ENCODE peak calls at places on chromosomes 4 and X, in six cellular contexts. Z is neuronal stem cell, E is IMR-90, N is mesenchymal stem cell, C is trophoblast cell, V is H1. J is an unnamed sample.

GRCh38 chrX:13955975-13956374 is 73.7 kb downstream of the GEMIN8 start:
- DNase-seq in N (no peak), Z (no peak), V (no peak), C (no peak), E (no peak), J (no peak)

GRCh38 chr4:84855774-84856173 is 110.7 kb downstream of the WDFY3 start:
- DNase-seq in V (no peak), N (no peak), Z (no peak), C (no peak), E (no peak), J (no peak)

GRCh38 chrX:43664708-43665107 is 8.6 kb downstream of the MAOA start:
- DNase-seq in N (no peak), C (no peak), Z (no peak), E (no peak), V (no peak), J (no peak)

GRCh38 chr4:6047130-6047673 is 29.0 kb upstream of the C4orf50 start:
- DNase-seq in N (no peak), E (no peak), C (peak), Z (no peak), V (no peak), J (peak)

GRCh38 chr4:181860157-181860556 is 383.0 kb upstream of the TENM3 start:
- DNase-seq in N (no peak), E (peak), Z (no peak), C (no peak), V (no peak), J (no peak)

GRCh38 chrX:14051416-14051815 is 21.7 kb upstream of the GEMIN8 start:
- DNase-seq in N (peak), V (no peak), E (no peak), Z (no peak), C (no peak), J (no peak)

GRCh38 chrX:152024710-152025109 is 50.2 kb upstream of the GABRE start:
- DNase-seq in N (no peak), Z (no peak), V (no peak), C (peak), E (no peak), J (no peak)

GRCh38 chr4:8523175-8523574 is 57.0 kb upstream of the GPR78 start:
- DNase-seq in N (no peak), V (no peak), E (no peak), Z (no peak), C (no peak), J (no peak)

GRCh38 chrX:49230500-49231232 is 2.5 kb downstream of the CACNA1F start:
- DNase-seq in Z (peak), C (peak), V (no peak), N (no peak), E (no peak), J (peak)

DNA sequence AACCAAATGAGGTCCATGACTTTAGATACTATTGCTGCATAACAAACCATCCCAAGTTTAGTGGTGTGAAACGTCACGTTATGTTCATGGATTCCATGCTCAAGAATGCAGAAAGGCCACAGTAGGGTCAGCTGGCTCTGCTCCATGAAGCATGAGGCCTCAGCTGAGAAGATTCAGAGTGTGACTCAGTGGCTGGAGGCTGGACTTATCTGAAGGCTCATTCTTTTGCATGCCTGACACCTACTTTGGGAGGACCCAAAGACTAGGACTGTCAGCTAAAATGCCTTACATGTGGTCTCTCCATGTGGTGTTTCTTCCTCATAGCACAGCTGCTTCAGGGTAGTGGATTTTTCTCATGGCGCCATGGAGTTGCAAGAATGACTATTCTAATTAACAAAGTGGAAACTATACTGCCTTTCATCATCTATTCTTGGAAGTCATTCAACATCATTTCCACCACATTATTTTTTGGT is 11.5 kb upstream of the CCDC149 start:
- DNase-seq in Z (no peak), N (peak), C (peak), E (peak), V (no peak), J (no peak)
- H3K27ac ChIP-seq in Z (no peak), N (peak), C (no peak), E (no peak), V (no peak), J (no peak)

DNA sequence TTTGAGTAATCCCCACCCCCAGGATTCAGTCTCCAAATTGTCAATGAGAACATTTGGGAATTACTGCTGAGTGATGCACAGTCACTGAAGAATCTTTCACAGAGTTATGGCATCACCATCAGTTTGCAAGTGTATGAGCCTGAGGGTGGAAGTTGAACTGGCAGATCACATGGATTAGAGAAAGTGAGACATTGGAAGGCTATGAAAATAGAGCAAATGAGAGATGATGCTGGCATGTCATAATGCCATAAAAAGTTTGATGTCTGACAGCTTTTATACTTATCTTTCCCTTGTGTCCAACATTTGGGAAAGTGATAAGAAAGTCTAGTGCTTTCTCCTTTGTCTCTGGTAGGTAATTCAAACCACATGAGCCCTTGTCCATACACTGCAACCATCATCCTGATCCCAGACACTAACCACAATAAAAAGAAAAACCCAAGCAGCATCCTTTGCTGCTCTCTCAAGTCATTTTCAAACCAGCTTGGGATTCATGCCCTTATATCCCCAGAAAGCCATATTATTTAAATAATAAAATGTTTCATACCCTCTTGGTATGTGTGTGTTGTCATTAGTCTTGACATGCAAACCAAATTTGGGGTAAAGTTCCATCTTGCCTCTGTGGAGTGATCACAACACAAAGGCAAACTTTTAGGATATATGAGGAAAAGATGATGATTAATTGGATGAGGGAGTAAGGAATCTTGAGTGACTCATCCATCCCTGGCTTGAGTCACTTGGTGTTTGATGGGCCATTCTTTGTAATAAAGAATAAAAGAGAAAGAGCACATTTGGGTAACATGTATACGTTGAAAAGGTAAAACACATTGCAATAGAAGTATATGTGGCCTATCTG is 438.9 kb downstream of the GRXCR1 start:
- DNase-seq in V (no peak), N (peak), Z (no peak), E (peak), C (no peak), J (no peak)
- H3K14ac ChIP-seq in V (no peak), N (no peak), Z (no peak), E (peak), C (no peak), J (no peak)

GRCh38 chrX:74321191-74321590 is 17.2 kb downstream of the ZCCHC13 start:
- DNase-seq in Z (no peak), N (no peak), E (no peak), C (no peak), V (no peak), J (no peak)

DNA sequence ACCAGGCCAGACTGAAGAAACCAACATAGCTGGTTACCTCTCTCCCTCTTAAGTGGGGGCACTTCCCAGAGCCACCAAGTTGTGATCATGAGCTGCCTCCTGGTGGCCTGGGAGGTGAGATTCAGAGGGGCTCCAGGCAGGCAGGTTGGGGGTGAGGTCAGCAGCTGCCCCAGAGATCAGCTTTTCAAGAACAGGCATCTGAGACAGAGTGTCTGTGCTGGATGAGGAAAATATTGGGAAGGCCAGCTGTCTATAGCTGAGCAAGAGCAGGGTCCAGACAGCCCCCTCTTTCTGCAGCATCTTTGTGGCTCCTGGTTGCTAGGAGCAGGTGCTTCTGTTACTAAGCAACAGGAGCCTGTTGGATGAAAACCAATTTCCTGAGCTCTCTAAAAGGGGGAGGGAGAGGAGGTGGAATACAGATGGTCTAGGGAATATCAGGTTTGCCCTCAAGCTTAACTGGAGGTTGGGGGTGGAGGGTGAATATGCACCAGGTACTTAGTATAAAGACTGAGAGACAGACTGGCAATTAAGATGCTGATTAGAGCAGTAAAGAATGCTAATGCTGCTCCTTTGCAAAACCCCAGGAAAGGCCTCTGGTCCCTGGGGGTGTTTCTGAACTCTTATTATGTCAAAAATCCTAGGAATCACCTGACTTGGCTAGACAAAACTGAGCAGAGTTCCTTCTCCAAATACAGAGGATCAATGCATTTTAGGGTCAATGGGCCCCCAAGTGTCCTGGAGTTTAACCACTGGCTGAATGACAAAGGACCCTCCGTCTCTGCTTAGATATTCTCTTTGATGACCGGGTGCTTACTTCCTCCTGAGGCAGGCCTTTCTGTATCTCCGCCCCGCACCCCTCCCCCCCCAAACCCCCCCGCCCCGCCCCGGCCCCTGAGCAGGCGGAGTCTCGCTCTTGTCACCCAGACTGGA is 21.4 kb downstream of the ZCCHC13 start:
- DNase-seq in V (peak), C (no peak), Z (no peak), N (no peak), E (no peak), J (peak)
- H3K27ac ChIP-seq in V (no peak), C (no peak), Z (no peak), N (no peak), E (no peak), J (no peak)

DNA sequence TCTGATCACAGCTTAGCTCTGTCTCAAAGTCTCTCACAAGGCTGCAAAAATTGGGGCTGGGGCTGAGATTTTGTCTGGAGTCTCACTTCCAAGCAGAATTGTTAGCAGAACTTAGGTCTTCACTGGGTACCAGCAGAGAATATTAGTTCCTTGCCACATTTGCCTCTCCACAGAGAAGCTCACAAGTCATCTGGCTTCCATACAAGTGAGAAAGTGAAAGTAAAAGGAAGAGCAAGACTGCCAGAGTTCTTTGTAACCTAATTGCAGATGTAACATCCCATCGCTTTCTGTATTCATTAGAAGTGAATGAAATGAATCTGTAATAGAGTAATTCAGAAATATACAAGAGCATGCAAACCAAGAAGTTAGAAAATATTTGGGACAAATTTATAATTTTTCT is 624.1 kb upstream of the GNPDA2 start:
- DNase-seq in E (no peak), N (peak), V (no peak), Z (no peak), C (no peak), J (no peak)
- H3K14ac ChIP-seq in E (no peak), N (no peak), V (no peak), Z (no peak), C (no peak), J (no peak)

GRCh38 chr4:151192556-151193235 is 84.3 kb upstream of the PRSS48 start:
- DNase-seq in E (peak), C (peak), Z (no peak), V (no peak), N (no peak), J (no peak)

GRCh38 chr4:151197258-151197657 is 79.7 kb upstream of the PRSS48 start:
- DNase-seq in V (no peak), C (peak), E (no peak), Z (no peak), N (no peak), J (no peak)

GRCh38 chr4:151198748-151199147 is 78.2 kb upstream of the PRSS48 start:
- DNase-seq in N (peak), Z (no peak), C (peak), V (no peak), E (peak), J (no peak)

GRCh38 chr4:151195801-151196200 is 81.2 kb upstream of the PRSS48 start:
- DNase-seq in C (peak), N (peak), E (peak), V (no peak), Z (no peak), J (no peak)

DNA sequence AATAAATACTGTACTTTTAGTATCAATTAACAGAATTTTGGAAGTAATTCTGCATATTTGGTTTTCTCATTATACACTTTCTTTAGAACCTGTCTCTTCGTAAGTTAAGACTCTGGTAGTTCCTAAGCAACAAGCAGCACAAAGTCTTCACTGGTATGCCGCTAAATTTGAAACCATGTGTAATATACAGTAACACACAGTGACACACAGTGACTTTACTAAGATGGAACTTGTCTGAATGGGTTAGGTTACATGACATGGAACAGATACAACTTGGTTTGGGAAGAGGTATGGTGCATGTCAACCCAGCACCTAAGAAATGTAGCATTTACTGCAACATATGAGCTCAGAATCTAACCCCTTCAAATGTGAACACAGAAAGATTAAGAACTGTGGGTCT is 83.5 kb upstream of the PRSS48 start:
- DNase-seq in Z (no peak), V (no peak), N (no peak), E (no peak), C (no peak), J (no peak)
- H3K27ac ChIP-seq in Z (no peak), V (no peak), N (no peak), E (no peak), C (no peak), J (no peak)

GRCh38 chrX:21961142-21961541 is 20.6 kb downstream of the SMS start:
- DNase-seq in V (no peak), C (no peak), Z (no peak), E (no peak), N (no peak), J (no peak)

GRCh38 chrX:21960569-21960968 is 20.1 kb downstream of the SMS start:
- DNase-seq in C (no peak), E (no peak), Z (no peak), V (no peak), N (peak), J (no peak)

GRCh38 chrX:21966866-21967265 is 26.4 kb downstream of the SMS start:
- DNase-seq in V (no peak), E (no peak), C (no peak), Z (no peak), N (no peak), J (no peak)

GRCh38 chrX:21963226-21963625 is 22.7 kb downstream of the SMS start:
- DNase-seq in C (no peak), V (no peak), E (no peak), Z (no peak), N (no peak), J (no peak)

DNA sequence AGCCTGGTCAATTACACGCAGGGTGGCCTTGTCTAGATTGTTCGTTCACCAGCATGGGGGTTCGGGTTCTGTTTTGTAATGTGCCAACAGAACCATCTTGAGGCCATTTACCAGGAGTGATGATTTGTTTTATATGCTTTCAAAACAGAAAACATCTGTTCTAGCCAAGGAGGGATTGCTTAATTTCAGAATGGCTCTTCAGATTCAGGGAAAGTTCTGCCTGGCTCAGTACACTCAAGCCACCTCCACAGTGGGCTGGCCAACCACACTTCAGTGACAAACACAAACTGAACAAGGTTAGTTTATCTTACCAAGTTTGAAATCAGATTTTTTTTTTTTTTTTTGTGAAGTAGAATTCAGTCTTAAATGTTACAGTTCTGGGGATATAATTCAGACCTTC is 23.2 kb downstream of the SMS start:
- DNase-seq in E (peak), C (no peak), V (no peak), N (peak), Z (no peak), J (no peak)
- H3K14ac ChIP-seq in E (no peak), C (no peak), V (no peak), N (no peak), Z (no peak), J (no peak)

DNA sequence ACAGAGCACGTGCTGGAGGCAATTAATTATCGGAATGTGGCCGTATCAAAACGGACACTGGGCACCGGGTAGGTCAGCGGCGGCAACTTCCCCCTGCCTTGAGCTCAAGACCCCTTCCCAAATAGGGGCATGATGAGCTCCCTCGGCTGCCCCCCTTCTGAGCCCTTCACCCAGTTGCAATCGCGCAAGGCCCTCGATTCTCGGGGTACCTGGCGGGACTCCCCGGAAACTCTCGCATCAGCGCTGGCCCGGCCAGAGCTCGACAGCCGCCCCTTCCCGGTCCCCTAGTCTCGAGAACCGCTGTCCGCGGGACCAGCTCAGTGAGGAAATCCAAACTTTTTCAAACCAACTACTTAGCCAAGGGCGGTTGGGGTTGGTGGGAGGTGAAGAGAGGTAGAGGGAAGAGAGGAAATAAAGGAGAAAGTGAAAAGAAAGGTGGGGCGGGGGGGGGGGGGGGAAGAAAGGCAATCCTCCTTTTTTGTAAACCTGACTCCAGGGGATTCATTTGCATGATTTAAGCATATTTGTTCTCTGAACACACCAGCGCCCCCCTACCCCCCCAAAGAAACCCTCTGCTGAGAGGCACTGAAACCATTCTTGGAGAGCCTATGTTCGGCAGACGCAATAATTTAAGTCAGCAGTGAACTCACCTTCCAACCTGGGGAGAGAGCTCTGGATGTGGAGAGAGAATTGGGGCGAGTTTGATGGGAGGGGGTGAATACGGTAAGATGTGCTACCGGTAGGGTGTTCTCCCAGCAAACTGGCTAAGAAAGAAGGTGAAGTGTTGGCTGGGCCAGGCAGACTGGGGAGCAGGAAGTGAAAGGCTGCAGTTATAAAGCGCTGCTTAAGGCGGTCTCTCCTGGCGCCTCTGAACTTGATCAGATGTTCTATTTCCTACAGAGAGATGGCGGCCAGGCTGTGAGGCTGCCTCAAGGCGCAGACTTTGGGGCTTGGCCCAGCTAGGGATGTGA is 2.0 kb upstream of the ZIC3 start:
- DNase-seq in Z (no peak), E (no peak), C (no peak), N (no peak), V (no peak), J (peak)
- H3K27ac ChIP-seq in Z (no peak), E (no peak), C (no peak), N (no peak), V (peak), J (peak)

J was measured in H9.